ENCODE peak calls at places on chromosome 18, in six cellular contexts. One of them, this sample, is unnamed.

GRCh38 chr18:74734013-74734444 is 136.4 kb downstream of the ZNF407 start:
- DNase-seq in H9: no peak
- DNase-seq in MM.1S: no peak
- DNase-seq in hepatocyte: peak; percentile 20
- DNase-seq in PC-3: no peak
- DNase-seq in PC-9: no peak
- DNase-seq in this sample: no peak

GRCh38 chr18:39952816-39953215 is 2002.2 kb upstream of the PIK3C3 start:
- DNase-seq in hepatocyte: no peak
- DNase-seq in PC-3: no peak
- DNase-seq in H9: no peak
- DNase-seq in MM.1S: peak; percentile 70
- DNase-seq in PC-9: no peak
- DNase-seq in this sample: no peak

GRCh38 chr18:67590571-67591141 is 74.1 kb upstream of the DSEL start:
- DNase-seq in H9: no peak
- DNase-seq in PC-9: no peak
- DNase-seq in hepatocyte: peak; percentile 12
- DNase-seq in PC-3: peak; percentile 45
- DNase-seq in MM.1S: peak; percentile 8
- DNase-seq in this sample: no peak

GRCh38 chr18:35042389-35043066 is 1.3 kb downstream of the MAPRE2 start:
- DNase-seq in hepatocyte: no peak
- DNase-seq in PC-3: no peak
- DNase-seq in H9: no peak
- DNase-seq in PC-9: no peak
- DNase-seq in MM.1S: peak; percentile 31
- DNase-seq in this sample: no peak

GRCh38 chr18:36050479-36050878 is 16.9 kb downstream of the RPRD1A start:
- DNase-seq in PC-9: no peak
- DNase-seq in H9: no peak
- DNase-seq in MM.1S: no peak
- DNase-seq in PC-3: no peak
- DNase-seq in hepatocyte: no peak
- DNase-seq in this sample: no peak

GRCh38 chr18:634551-635045 is 22.9 kb upstream of the TYMS start:
- DNase-seq in H9: no peak
- DNase-seq in MM.1S: no peak
- DNase-seq in PC-9: no peak
- DNase-seq in hepatocyte: no peak
- DNase-seq in PC-3: peak; percentile 51
- DNase-seq in this sample: no peak

GRCh38 chr18:34771958-34772357 is 61.9 kb downstream of the DTNA start:
- DNase-seq in hepatocyte: no peak
- DNase-seq in MM.1S: no peak
- DNase-seq in H9: no peak
- DNase-seq in PC-9: no peak
- DNase-seq in PC-3: no peak
- DNase-seq in this sample: no peak

GRCh38 chr18:26322892-26323653 is 96.8 kb downstream of the TAF4B start:
- DNase-seq in PC-3: peak; percentile 72
- DNase-seq in hepatocyte: no peak
- DNase-seq in MM.1S: no peak
- DNase-seq in H9: no peak
- DNase-seq in PC-9: no peak
- DNase-seq in this sample: no peak

GRCh38 chr18:23498877-23499570 is 4.3 kb upstream of the RMC1 start:
- DNase-seq in PC-3: peak; percentile 68
- DNase-seq in H9: peak; percentile 79
- DNase-seq in hepatocyte: peak; percentile 88
- DNase-seq in PC-9: peak; percentile 24
- DNase-seq in MM.1S: peak; percentile 79
- DNase-seq in this sample: no peak

GRCh38 chr18:8416212-8417019 is 192.8 kb upstream of the RAB12 start:
- DNase-seq in MM.1S: no peak
- DNase-seq in PC-3: peak; percentile 25
- DNase-seq in H9: no peak
- DNase-seq in hepatocyte: no peak
- DNase-seq in PC-9: peak; percentile 12
- DNase-seq in this sample: no peak

GRCh38 chr18:12911025-12911927 is 27.2 kb upstream of the PTPN2 start:
- DNase-seq in PC-3: no peak
- DNase-seq in MM.1S: no peak
- DNase-seq in H9: peak; percentile 62
- DNase-seq in hepatocyte: peak; percentile 17
- DNase-seq in PC-9: no peak
- DNase-seq in this sample: no peak

GRCh38 chr18:10851824-10852225 is 297.5 kb downstream of the PIEZO2 start:
- DNase-seq in PC-9: no peak
- DNase-seq in PC-3: peak; percentile 75
- DNase-seq in hepatocyte: peak; percentile 79
- DNase-seq in H9: no peak
- DNase-seq in MM.1S: peak; percentile 73
- DNase-seq in this sample: no peak

GRCh38 chr18:44804033-44804432 is 123.3 kb downstream of the SETBP1 start:
- DNase-seq in H9: no peak
- DNase-seq in PC-3: no peak
- DNase-seq in PC-9: no peak
- DNase-seq in MM.1S: no peak
- DNase-seq in hepatocyte: no peak
- DNase-seq in this sample: no peak

GRCh38 chr18:69400976-69401474 is 337 bp downstream of the DOK6 start:
- DNase-seq in MM.1S: no peak
- DNase-seq in hepatocyte: no peak
- DNase-seq in PC-3: no peak
- DNase-seq in PC-9: no peak
- DNase-seq in H9: no peak
- DNase-seq in this sample: no peak

GRCh38 chr18:46542545-46542944 is 114.5 kb downstream of the LOXHD1 start:
- DNase-seq in H9: no peak
- DNase-seq in hepatocyte: peak; percentile 53
- DNase-seq in PC-9: no peak
- DNase-seq in PC-3: peak; percentile 28
- DNase-seq in MM.1S: no peak
- DNase-seq in this sample: no peak

GRCh38 chr18:50397023-50397422 is 22.2 kb downstream of the SKA1 start:
- DNase-seq in PC-9: no peak
- DNase-seq in MM.1S: no peak
- DNase-seq in H9: no peak
- DNase-seq in hepatocyte: no peak
- DNase-seq in PC-3: no peak
- DNase-seq in this sample: no peak

GRCh38 chr18:28716321-28716720 is 539.4 kb upstream of the CDH2 start:
- DNase-seq in hepatocyte: no peak
- DNase-seq in H9: no peak
- DNase-seq in PC-3: peak; percentile 24
- DNase-seq in MM.1S: no peak
- DNase-seq in PC-9: no peak
- DNase-seq in this sample: no peak

GRCh38 chr18:55251186-55251995 is 292.1 kb upstream of the CCDC68 start:
- DNase-seq in hepatocyte: no peak
- DNase-seq in H9: no peak
- DNase-seq in MM.1S: no peak
- DNase-seq in PC-3: peak; percentile 82
- DNase-seq in PC-9: no peak
- DNase-seq in this sample: no peak

GRCh38 chr18:55912071-55912470 is 324.1 kb upstream of the TCF4 start:
- DNase-seq in MM.1S: no peak
- DNase-seq in PC-9: no peak
- DNase-seq in PC-3: no peak
- DNase-seq in H9: no peak
- DNase-seq in hepatocyte: no peak
- DNase-seq in this sample: no peak

GRCh38 chr18:66560092-66560491 is 43.8 kb downstream of the CDH19 start:
- DNase-seq in MM.1S: peak; percentile 43
- DNase-seq in PC-3: peak; percentile 72
- DNase-seq in H9: no peak
- DNase-seq in PC-9: peak; percentile 8
- DNase-seq in hepatocyte: peak; percentile 25
- DNase-seq in this sample: no peak

GRCh38 chr18:25332002-25332401 is 20.0 kb downstream of the ZNF521 start:
- DNase-seq in PC-3: no peak
- DNase-seq in H9: no peak
- DNase-seq in MM.1S: no peak
- DNase-seq in hepatocyte: no peak
- DNase-seq in PC-9: no peak
- DNase-seq in this sample: no peak

GRCh38 chr18:47986724-47987455 is 56.4 kb upstream of the SMAD2 start:
- DNase-seq in H9: no peak
- DNase-seq in MM.1S: no peak
- DNase-seq in hepatocyte: no peak
- DNase-seq in PC-9: no peak
- DNase-seq in PC-3: peak; percentile 7
- DNase-seq in this sample: no peak

GRCh38 chr18:22765889-22766288 is 167.2 kb upstream of the RBBP8 start:
- DNase-seq in PC-3: no peak
- DNase-seq in H9: no peak
- DNase-seq in hepatocyte: no peak
- DNase-seq in PC-9: no peak
- DNase-seq in MM.1S: no peak
- DNase-seq in this sample: no peak

GRCh38 chr18:70243545-70243944 is 38.1 kb upstream of the RTTN start:
- DNase-seq in PC-9: no peak
- DNase-seq in H9: no peak
- DNase-seq in hepatocyte: no peak
- DNase-seq in PC-3: peak; percentile 73
- DNase-seq in MM.1S: no peak
- DNase-seq in this sample: no peak

GRCh38 chr18:79567481-79568147 is 112.0 kb upstream of the CTDP1 start:
- DNase-seq in H9: peak; percentile 81
- DNase-seq in PC-3: no peak
- DNase-seq in PC-9: peak; percentile 44
- DNase-seq in MM.1S: no peak
- DNase-seq in hepatocyte: peak; percentile 69
- DNase-seq in this sample: peak; percentile 54

GRCh38 chr18:79569720-79570119 is 109.9 kb upstream of the CTDP1 start:
- DNase-seq in MM.1S: no peak
- DNase-seq in hepatocyte: no peak
- DNase-seq in H9: no peak
- DNase-seq in PC-3: no peak
- DNase-seq in PC-9: no peak
- DNase-seq in this sample: no peak

GRCh38 chr18:79566841-79567370 is 112.7 kb upstream of the CTDP1 start:
- DNase-seq in hepatocyte: no peak
- DNase-seq in MM.1S: no peak
- DNase-seq in PC-3: no peak
- DNase-seq in H9: no peak
- DNase-seq in PC-9: no peak
- DNase-seq in this sample: no peak

GRCh38 chr18:79570266-79571201 is 109.1 kb upstream of the CTDP1 start:
- DNase-seq in hepatocyte: no peak
- DNase-seq in H9: peak; percentile 26
- DNase-seq in PC-9: no peak
- DNase-seq in MM.1S: no peak
- DNase-seq in PC-3: no peak
- DNase-seq in this sample: no peak

GRCh38 chr18:79568543-79569205 is 110.9 kb upstream of the CTDP1 start:
- DNase-seq in PC-3: no peak
- DNase-seq in PC-9: no peak
- DNase-seq in H9: no peak
- DNase-seq in MM.1S: no peak
- DNase-seq in hepatocyte: no peak
- DNase-seq in this sample: no peak
- H3K4me2 ChIP-seq in PC-3: no peak overlapping the region
- H3K4me2 ChIP-seq in PC-9: no peak overlapping the region
- H3K4me2 ChIP-seq in H9: no peak overlapping the region
- H3K4me2 ChIP-seq in MM.1S: no peak overlapping the region
- H3K4me2 ChIP-seq in hepatocyte: no peak overlapping the region
- H3K4me2 ChIP-seq in this sample: no peak overlapping the region

GRCh38 chr18:49274188-49274714 is 186.2 kb downstream of the DYM start:
- DNase-seq in hepatocyte: no peak
- DNase-seq in MM.1S: no peak
- DNase-seq in H9: no peak
- DNase-seq in PC-3: no peak
- DNase-seq in PC-9: no peak
- DNase-seq in this sample: no peak
- H3K27ac ChIP-seq in hepatocyte: no peak overlapping the region
- H3K27ac ChIP-seq in MM.1S: no peak overlapping the region
- H3K27ac ChIP-seq in H9: no peak overlapping the region
- H3K27ac ChIP-seq in PC-3: no peak overlapping the region
- H3K27ac ChIP-seq in PC-9: peak overlapping the region; percentile 13
- H3K27ac ChIP-seq in this sample: no peak overlapping the region

GRCh38 chr18:51807336-51807735 is 532.7 kb upstream of the DCC start:
- DNase-seq in PC-3: no peak
- DNase-seq in PC-9: no peak
- DNase-seq in hepatocyte: no peak
- DNase-seq in H9: no peak
- DNase-seq in MM.1S: peak; percentile 80
- DNase-seq in this sample: no peak

GRCh38 chr18:51813740-51814139 is 526.3 kb upstream of the DCC start:
- DNase-seq in MM.1S: no peak
- DNase-seq in PC-3: no peak
- DNase-seq in hepatocyte: no peak
- DNase-seq in H9: no peak
- DNase-seq in PC-9: no peak
- DNase-seq in this sample: no peak

DNA sequence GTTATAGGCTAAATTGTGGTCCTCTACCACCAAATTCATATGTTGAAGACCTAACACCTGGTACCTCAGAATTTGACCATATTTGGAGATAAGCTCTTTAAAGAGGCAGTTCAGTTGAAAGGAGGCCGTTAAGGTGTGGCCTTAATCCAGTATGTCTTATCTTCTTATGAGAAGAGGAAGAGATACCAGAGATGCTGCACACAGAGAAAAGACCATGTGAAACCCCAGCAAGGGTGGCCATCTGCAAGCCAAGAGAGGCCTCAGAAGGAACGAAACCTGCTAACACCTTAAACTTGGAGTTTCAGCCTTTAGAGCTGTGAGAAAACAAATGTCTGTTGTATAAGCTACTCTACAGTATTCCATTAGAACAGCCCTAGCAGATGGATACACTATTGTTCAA is 528.1 kb upstream of the DCC start:
- DNase-seq in PC-3: no peak
- DNase-seq in hepatocyte: no peak
- DNase-seq in PC-9: no peak
- DNase-seq in MM.1S: peak; percentile 71
- DNase-seq in H9: no peak
- DNase-seq in this sample: no peak
- H3K9me3 ChIP-seq in PC-3: no peaks in the 10 kb centered on the region
- H3K9me3 ChIP-seq in hepatocyte: no peaks in the 10 kb centered on the region
- H3K9me3 ChIP-seq in PC-9: no peaks in the 10 kb centered on the region
- H3K9me3 ChIP-seq in MM.1S: no peaks in the 10 kb centered on the region
- H3K9me3 ChIP-seq in H9: no peaks in the 10 kb centered on the region
- H3K9me3 ChIP-seq in this sample: no peaks in the 10 kb centered on the region

DNA sequence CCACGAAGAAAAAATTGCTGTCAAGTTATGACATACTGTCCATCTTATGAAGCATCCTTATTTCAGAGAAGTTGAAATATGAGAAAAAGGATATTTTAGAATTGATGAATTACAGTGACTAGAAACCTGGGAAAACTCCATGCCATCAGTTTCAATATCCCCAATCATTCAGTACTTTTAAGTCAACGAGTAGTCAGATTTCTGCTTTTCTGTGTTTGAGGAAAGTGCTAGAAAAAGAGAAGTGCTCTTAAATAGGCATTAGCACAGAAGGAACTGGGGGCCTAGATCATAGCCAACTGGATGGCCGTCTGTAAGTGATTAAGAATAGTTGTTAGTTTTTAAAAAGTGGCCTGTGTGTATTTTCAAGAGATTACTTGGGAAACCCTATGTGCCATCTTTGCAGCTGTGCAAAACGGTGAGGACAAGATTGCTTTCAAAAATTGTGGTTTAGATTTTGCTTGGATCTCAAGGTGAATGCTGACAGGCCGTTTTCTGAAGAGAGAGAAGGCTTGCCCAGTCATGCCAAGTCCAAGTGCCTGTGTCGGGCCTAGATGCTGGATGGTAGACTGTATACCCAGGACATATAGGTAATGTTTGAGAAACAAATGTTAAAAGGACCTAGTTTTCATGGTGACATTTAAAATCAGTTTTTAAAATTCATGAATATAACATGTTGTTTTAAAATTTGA is 5.1 kb downstream of the NEDD4L start:
- DNase-seq in H9: no peak
- DNase-seq in hepatocyte: no peak
- DNase-seq in MM.1S: peak; percentile 55
- DNase-seq in PC-9: no peak
- DNase-seq in PC-3: no peak
- DNase-seq in this sample: no peak
- H3K4me2 ChIP-seq in H9: no peak overlapping the region
- H3K4me2 ChIP-seq in hepatocyte: no peak overlapping the region
- H3K4me2 ChIP-seq in MM.1S: peak overlapping the region; percentile 28
- H3K4me2 ChIP-seq in PC-9: no peak overlapping the region
- H3K4me2 ChIP-seq in PC-3: no peak overlapping the region
- H3K4me2 ChIP-seq in this sample: no peak overlapping the region